ENCODE peak calls at places on chromosomes 12 and 14, in five cellular contexts. One of them, this sample, is unnamed.

GRCh38 chr14:101134851-101135486 is 231.4 kb upstream of the RTL1 start:
- DNase-seq in A549: no peak
- DNase-seq in tibial nerve: no peak
- DNase-seq in K562: no peak
- DNase-seq in HepG2: no peak
- DNase-seq in this sample: no peak

GRCh38 chr12:99235381-99235780 is 412.2 kb upstream of the GARIN6 start:
- DNase-seq in A549: no peak
- DNase-seq in tibial nerve: no peak
- DNase-seq in K562: no peak
- DNase-seq in HepG2: no peak
- DNase-seq in this sample: no peak

GRCh38 chr14:100428727-100429126 is 105.6 kb downstream of the SLC25A47 start:
- DNase-seq in HepG2: no peak
- DNase-seq in tibial nerve: no peak
- DNase-seq in A549: no peak
- DNase-seq in K562: no peak
- DNase-seq in this sample: no peak

GRCh38 chr12:92049403-92049802 is 96.2 kb downstream of the BTG1 start:
- DNase-seq in K562: no peak
- DNase-seq in tibial nerve: no peak
- DNase-seq in A549: no peak
- DNase-seq in HepG2: no peak
- DNase-seq in this sample: no peak

GRCh38 chr14:84874436-84874835 is 655.5 kb upstream of the FLRT2 start:
- DNase-seq in K562: no peak
- DNase-seq in tibial nerve: no peak
- DNase-seq in HepG2: no peak
- DNase-seq in A549: no peak
- DNase-seq in this sample: no peak

GRCh38 chr14:89720741-89721315 is 233.7 kb downstream of the EFCAB11 start:
- DNase-seq in HepG2: no peak
- DNase-seq in K562: no peak
- DNase-seq in tibial nerve: peak
- DNase-seq in A549: no peak
- DNase-seq in this sample: peak

GRCh38 chr12:109630815-109631214 is 57.2 kb downstream of the MVK start:
- DNase-seq in A549: no peak
- DNase-seq in tibial nerve: no peak
- DNase-seq in K562: no peak
- DNase-seq in HepG2: no peak
- DNase-seq in this sample: no peak

GRCh38 chr14:71918955-71919354 is 13.3 kb upstream of the RGS6 start:
- DNase-seq in HepG2: no peak
- DNase-seq in tibial nerve: no peak
- DNase-seq in A549: no peak
- DNase-seq in K562: no peak
- DNase-seq in this sample: no peak

GRCh38 chr12:67807808-67808207 is 159.3 kb downstream of the DYRK2 start:
- DNase-seq in HepG2: no peak
- DNase-seq in K562: no peak
- DNase-seq in tibial nerve: no peak
- DNase-seq in A549: no peak
- DNase-seq in this sample: no peak

GRCh38 chr14:103347091-103347815 is 13.2 kb downstream of the EIF5 start:
- DNase-seq in A549: no peak
- DNase-seq in tibial nerve: no peak
- DNase-seq in K562: no peak
- DNase-seq in HepG2: peak
- DNase-seq in this sample: no peak

GRCh38 chr12:70664463-70664862 is 27.2 kb upstream of the PTPRB start:
- DNase-seq in K562: no peak
- DNase-seq in HepG2: no peak
- DNase-seq in tibial nerve: no peak
- DNase-seq in A549: no peak
- DNase-seq in this sample: no peak

GRCh38 chr14:61472801-61473376 is 151.5 kb downstream of the PRKCH start:
- DNase-seq in HepG2: no peak
- DNase-seq in A549: no peak
- DNase-seq in tibial nerve: no peak
- DNase-seq in K562: no peak
- DNase-seq in this sample: peak

GRCh38 chr12:68031881-68032739 is 42.9 kb downstream of the IFNG-AS1 start:
- DNase-seq in A549: no peak
- DNase-seq in tibial nerve: no peak
- DNase-seq in K562: no peak
- DNase-seq in HepG2: no peak
- DNase-seq in this sample: no peak

GRCh38 chr12:67482751-67483661 is 165.5 kb upstream of the DYRK2 start:
- DNase-seq in K562: no peak
- DNase-seq in A549: no peak
- DNase-seq in tibial nerve: peak
- DNase-seq in HepG2: no peak
- DNase-seq in this sample: peak

GRCh38 chr14:51398898-51399297 is 158.9 kb downstream of the TMX1 start:
- DNase-seq in K562: no peak
- DNase-seq in tibial nerve: no peak
- DNase-seq in A549: peak
- DNase-seq in HepG2: no peak
- DNase-seq in this sample: no peak

GRCh38 chr12:19190292-19191031 is 60.9 kb downstream of the PLEKHA5 start:
- DNase-seq in tibial nerve: no peak
- DNase-seq in HepG2: no peak
- DNase-seq in A549: no peak
- DNase-seq in K562: no peak
- DNase-seq in this sample: no peak

GRCh38 chr12:96063046-96063445 is 27.7 kb upstream of the LTA4H start:
- DNase-seq in tibial nerve: no peak
- DNase-seq in A549: peak
- DNase-seq in K562: no peak
- DNase-seq in HepG2: no peak
- DNase-seq in this sample: no peak

GRCh38 chr14:42944284-42944683 is 1337.6 kb downstream of the LRFN5 start:
- DNase-seq in tibial nerve: no peak
- DNase-seq in K562: no peak
- DNase-seq in HepG2: no peak
- DNase-seq in A549: no peak
- DNase-seq in this sample: no peak

GRCh38 chr12:64120568-64120967 is 101.5 kb downstream of the KICS2 start:
- DNase-seq in tibial nerve: no peak
- DNase-seq in K562: no peak
- DNase-seq in A549: no peak
- DNase-seq in HepG2: no peak
- DNase-seq in this sample: no peak

GRCh38 chr12:126464157-126464556 is 1398.9 kb downstream of the AACS start:
- DNase-seq in tibial nerve: no peak
- DNase-seq in K562: no peak
- DNase-seq in HepG2: no peak
- DNase-seq in A549: no peak
- DNase-seq in this sample: no peak

GRCh38 chr14:45251912-45252311 is 1.1 kb downstream of the MIS18BP1 start:
- DNase-seq in A549: no peak
- DNase-seq in K562: no peak
- DNase-seq in HepG2: peak
- DNase-seq in tibial nerve: no peak
- DNase-seq in this sample: no peak

GRCh38 chr14:106506901-106507305 is 980.5 kb downstream of the TMEM121 start:
- DNase-seq in HepG2: no peak
- DNase-seq in tibial nerve: no peak
- DNase-seq in A549: no peak
- DNase-seq in K562: no peak
- DNase-seq in this sample: peak

GRCh38 chr14:50222061-50222613 is 9.2 kb downstream of the SOS2 start:
- DNase-seq in tibial nerve: no peak
- DNase-seq in HepG2: no peak
- DNase-seq in K562: no peak
- DNase-seq in A549: no peak
- DNase-seq in this sample: no peak

DNA sequence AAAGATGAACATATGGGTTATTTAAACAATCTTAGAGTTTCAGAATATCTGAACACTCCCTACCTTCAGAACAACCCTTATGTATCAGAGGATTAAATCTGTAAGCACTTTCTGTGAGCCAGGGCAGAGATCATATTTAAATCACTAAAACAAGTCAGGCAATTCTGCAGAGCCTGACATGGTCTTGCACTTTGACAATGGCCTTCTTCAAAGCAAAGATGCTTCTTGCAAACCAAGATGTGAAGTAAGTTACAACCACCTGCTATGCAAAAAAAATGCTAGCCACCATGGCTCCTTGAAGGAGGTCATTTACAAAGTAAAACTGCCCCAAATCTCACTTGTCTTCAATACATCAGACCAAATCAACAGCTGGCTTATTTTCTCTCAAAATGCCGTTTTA is 3.2 kb downstream of the PPP1CC start:
- DNase-seq in K562: no peak
- DNase-seq in A549: no peak
- DNase-seq in HepG2: no peak
- DNase-seq in tibial nerve: no peak
- DNase-seq in this sample: no peak
- H3K4me3 ChIP-seq in K562: peak
- H3K4me3 ChIP-seq in A549: peak
- H3K4me3 ChIP-seq in HepG2: peak
- H3K4me3 ChIP-seq in tibial nerve: no peak
- H3K4me3 ChIP-seq in this sample: no peak

DNA sequence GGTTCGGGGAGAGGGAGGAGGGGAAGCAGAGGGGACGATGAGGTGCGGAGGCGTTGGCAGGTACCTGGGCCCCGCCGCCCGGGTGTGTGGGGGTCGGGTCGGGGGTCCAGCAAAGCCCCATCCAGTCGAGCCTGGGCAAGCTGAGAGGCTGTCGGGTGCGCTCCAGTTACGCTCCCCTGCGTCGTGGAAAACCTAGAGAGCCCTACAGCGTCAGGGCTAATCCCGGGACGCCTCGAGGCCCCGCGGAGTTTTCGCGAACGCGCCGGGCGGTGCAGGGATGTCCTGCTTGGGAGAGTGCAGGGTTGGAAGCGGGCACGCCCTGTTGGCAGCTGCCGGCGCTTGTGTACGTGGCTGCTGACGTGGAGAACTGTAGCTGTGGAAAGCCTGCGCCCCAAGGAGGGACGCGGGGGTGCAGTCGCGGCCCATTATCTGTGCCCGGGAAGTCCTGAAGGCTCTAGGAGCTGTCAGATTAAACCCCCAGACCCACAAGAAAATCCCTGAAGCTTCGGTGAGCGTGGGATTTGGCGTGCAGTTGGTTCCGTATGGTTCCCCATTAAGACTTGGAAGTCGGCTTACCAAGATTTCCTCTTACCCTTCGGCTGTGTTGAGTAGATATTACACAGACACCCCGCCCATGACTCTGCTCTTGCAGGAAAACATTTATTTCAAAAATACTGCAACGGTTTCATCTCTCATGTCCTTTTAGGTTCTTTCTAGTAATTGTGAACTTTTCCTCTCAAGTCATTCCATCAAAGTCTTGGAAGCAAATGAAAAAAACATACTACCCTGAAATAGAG is 11.3 kb upstream of the SLC38A2 start:
- DNase-seq in A549: no peak
- DNase-seq in K562: no peak
- DNase-seq in tibial nerve: peak
- DNase-seq in HepG2: peak
- DNase-seq in this sample: peak
- TF ChIP-seq EP300 in A549: peak
- TF ChIP-seq EP300 in K562: peak
- TF ChIP-seq EP300 in tibial nerve: peak
- TF ChIP-seq EP300 in HepG2: peak
- TF ChIP-seq EP300 in this sample: peak

GRCh38 chr14:75522224-75522764 is at the start of gene BATF:
- DNase-seq in tibial nerve: peak
- DNase-seq in A549: no peak
- DNase-seq in K562: no peak
- DNase-seq in HepG2: no peak
- DNase-seq in this sample: peak

GRCh38 chr14:75520852-75521251 is 1.4 kb upstream of the BATF start:
- DNase-seq in K562: no peak
- DNase-seq in A549: no peak
- DNase-seq in tibial nerve: no peak
- DNase-seq in HepG2: no peak
- DNase-seq in this sample: no peak

GRCh38 chr14:75521415-75522199 is 662 bp upstream of the BATF start:
- DNase-seq in K562: no peak
- DNase-seq in tibial nerve: no peak
- DNase-seq in A549: no peak
- DNase-seq in HepG2: peak
- DNase-seq in this sample: no peak

GRCh38 chr14:75523771-75524171 is 1.5 kb downstream of the BATF start:
- DNase-seq in A549: no peak
- DNase-seq in HepG2: no peak
- DNase-seq in tibial nerve: peak
- DNase-seq in K562: no peak
- DNase-seq in this sample: no peak

DNA sequence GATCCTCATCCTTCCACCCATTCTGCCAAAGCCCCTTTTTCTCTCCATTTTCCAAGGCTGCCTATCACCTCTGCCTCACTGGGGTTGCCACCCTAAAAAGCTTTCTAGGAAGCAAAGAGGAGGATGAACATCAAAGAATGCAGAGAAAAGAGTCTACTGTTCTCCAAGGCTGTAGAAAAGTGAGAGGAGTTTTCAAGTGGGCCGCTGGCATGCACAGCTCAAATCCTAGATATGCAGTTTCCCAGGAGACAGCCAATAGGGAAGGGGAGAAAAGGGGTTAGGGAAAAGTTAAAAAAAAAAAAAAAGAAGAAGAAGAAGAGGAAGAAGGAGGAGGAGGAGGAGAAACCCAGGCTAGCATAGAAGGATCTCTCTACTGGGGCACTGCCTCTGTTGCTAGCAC is 650 bp downstream of the BATF start:
- DNase-seq in HepG2: no peak
- DNase-seq in K562: no peak
- DNase-seq in A549: no peak
- DNase-seq in tibial nerve: no peak
- DNase-seq in this sample: no peak
- H3K4me3 ChIP-seq in HepG2: no peak
- H3K4me3 ChIP-seq in K562: no peak
- H3K4me3 ChIP-seq in A549: no peak
- H3K4me3 ChIP-seq in tibial nerve: no peak
- H3K4me3 ChIP-seq in this sample: peak

DNA sequence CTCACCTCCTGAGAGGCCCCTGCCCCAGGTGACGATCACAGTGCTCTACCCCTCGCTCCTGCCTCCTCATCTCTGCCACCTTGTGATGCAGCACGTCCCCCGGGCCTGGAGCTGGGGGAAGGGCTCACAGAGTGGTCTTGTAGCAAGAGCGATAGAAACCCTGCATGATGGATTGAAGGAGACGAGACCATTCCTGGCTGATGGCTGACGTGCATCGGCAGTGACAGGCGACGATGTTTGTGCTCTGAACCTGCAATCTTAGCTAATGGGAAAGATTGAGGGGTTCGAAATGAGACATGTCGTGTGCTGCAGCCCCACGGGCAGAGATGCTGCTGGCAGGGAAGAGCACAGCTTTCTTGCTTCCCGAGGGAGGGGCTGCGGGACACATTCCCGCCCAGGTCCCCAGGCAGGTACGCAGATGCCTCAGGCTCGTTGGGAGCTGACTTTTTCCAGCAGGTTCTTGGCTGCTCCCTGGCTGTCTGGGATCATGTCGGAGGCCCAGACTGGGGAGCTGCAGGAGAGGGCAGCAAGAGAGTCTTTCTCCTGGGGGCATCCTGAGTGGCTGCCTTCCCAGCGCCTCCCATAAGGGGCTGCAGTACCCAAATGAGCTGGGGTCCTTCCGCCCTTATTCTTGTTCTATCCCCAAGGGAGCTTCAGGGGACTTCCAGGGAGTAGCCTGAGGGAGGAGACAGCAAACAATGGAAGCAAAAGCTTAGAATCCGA is 38.7 kb upstream of the GPATCH2L start:
- DNase-seq in K562: no peak
- DNase-seq in A549: no peak
- DNase-seq in HepG2: no peak
- DNase-seq in tibial nerve: no peak
- DNase-seq in this sample: no peak
- TF ChIP-seq EP300 in K562: no peak
- TF ChIP-seq EP300 in A549: no peak
- TF ChIP-seq EP300 in HepG2: no peak
- TF ChIP-seq EP300 in tibial nerve: no peak
- TF ChIP-seq EP300 in this sample: no peak

This sample was measured in transverse colon.